ENCODE peak calls at places on chromosome 4, in seven cellular contexts. K is AG10803, N is lower lobe of right lung, Q is stomach, A is HCT116, F is foreskin fibroblast, U is upper lobe of right lung. S is an unnamed sample.

GRCh38 chr4:11589676-11590075 is 161.0 kb upstream of the HS3ST1 start:
- DNase-seq in K (no peak), N (no peak), Q (no peak), A (no peak), F (no peak), U (no peak), S (no peak)

GRCh38 chr4:40055873-40056721 is 553 bp upstream of the N4BP2 start:
- DNase-seq in K (peak; percentile 90), N (peak; percentile 84), Q (peak; percentile 72), A (no peak), F (peak; percentile 93), U (peak; percentile 86), S (peak; percentile 64)

GRCh38 chr4:4502694-4503311 is 39.0 kb downstream of the STX18 start:
- DNase-seq in K (peak; percentile 33), N (no peak), Q (no peak), A (no peak), F (no peak), U (no peak), S (no peak)

GRCh38 chr4:181308476-181309170 is 934.6 kb upstream of the TENM3 start:
- DNase-seq in K (no peak), N (no peak), Q (peak; percentile 26), A (no peak), F (no peak), U (no peak), S (no peak)

GRCh38 chr4:48939785-48940184 is 33.2 kb upstream of the OCIAD2 start:
- DNase-seq in K (peak; percentile 71), N (no peak), Q (no peak), A (no peak), F (peak; percentile 66), U (no peak), S (peak; percentile 50)

GRCh38 chr4:184475096-184475461 is 729 bp upstream of the IRF2 start:
- DNase-seq in K (peak; percentile 62), N (peak; percentile 64), Q (peak; percentile 57), A (no peak), F (peak; percentile 77), U (peak; percentile 83), S (no peak)

GRCh38 chr4:153060191-153060590 is 124.1 kb downstream of the FHDC1 start:
- DNase-seq in K (no peak), N (no peak), Q (no peak), A (no peak), F (no peak), U (no peak), S (no peak)

GRCh38 chr4:913280-913618 is 18.9 kb downstream of the GAK start:
- DNase-seq in K (no peak), N (no peak), Q (no peak), A (no peak), F (no peak), U (peak; percentile 39), S (no peak)

GRCh38 chr4:173498771-173499170 is 31.3 kb downstream of the HAND2 start:
- DNase-seq in K (peak; percentile 75), N (no peak), Q (no peak), A (no peak), F (peak; percentile 68), U (no peak), S (no peak)

GRCh38 chr4:7166981-7167700 is 25.2 kb upstream of the SORCS2 start:
- DNase-seq in K (no peak), N (no peak), Q (no peak), A (no peak), F (no peak), U (peak; percentile 51), S (no peak)

GRCh38 chr4:146051724-146052396 is 113.2 kb upstream of the ZNF827 start:
- DNase-seq in K (peak; percentile 75), N (no peak), Q (no peak), A (no peak), F (peak; percentile 54), U (no peak), S (peak; percentile 50)

GRCh38 chr4:152094851-152095700 is 334.3 kb upstream of the GATB start:
- DNase-seq in K (peak; percentile 54), N (no peak), Q (no peak), A (no peak), F (peak; percentile 58), U (no peak), S (peak; percentile 57)

GRCh38 chr4:72473434-72473900 is 95.6 kb downstream of the ADAMTS3 start:
- DNase-seq in K (no peak), N (no peak), Q (no peak), A (no peak), F (no peak), U (no peak), S (no peak)

GRCh38 chr4:182238355-182238931 is 4.8 kb upstream of the TENM3 start:
- DNase-seq in K (no peak), N (no peak), Q (no peak), A (no peak), F (no peak), U (no peak), S (no peak)

GRCh38 chr4:149997881-149998421 is 80.3 kb upstream of the DCLK2 start:
- DNase-seq in K (no peak), N (no peak), Q (no peak), A (peak; percentile 18), F (peak; percentile 55), U (no peak), S (no peak)

GRCh38 chr4:98626350-98626749 is 32.1 kb downstream of the TSPAN5 start:
- DNase-seq in K (peak; percentile 81), N (no peak), Q (no peak), A (peak; percentile 92), F (peak; percentile 90), U (no peak), S (peak; percentile 47)

GRCh38 chr4:81754169-81754568 is 282.5 kb upstream of the RASGEF1B start:
- DNase-seq in K (no peak), N (no peak), Q (no peak), A (no peak), F (no peak), U (no peak), S (no peak)

GRCh38 chr4:88445252-88445651 is 11.7 kb upstream of the HERC5 start:
- DNase-seq in K (no peak), N (no peak), Q (no peak), A (no peak), F (no peak), U (no peak), S (no peak)

GRCh38 chr4:1603413-1604135 is 80.5 kb downstream of the FAM53A start:
- DNase-seq in K (no peak), N (peak; percentile 36), Q (no peak), A (no peak), F (no peak), U (peak; percentile 55), S (no peak)

GRCh38 chr4:7513731-7514130 is 79.0 kb upstream of the PSAPL1 start:
- DNase-seq in K (peak; percentile 38), N (no peak), Q (no peak), A (no peak), F (peak; percentile 25), U (no peak), S (peak; percentile 27)

GRCh38 chr4:73661646-73662119 is 41.4 kb upstream of the RASSF6 start:
- DNase-seq in K (peak; percentile 97), N (no peak), Q (no peak), A (no peak), F (peak; percentile 97), U (no peak), S (peak; percentile 93)

GRCh38 chr4:122914938-122915337 is 7.5 kb downstream of the NUDT6 start:
- DNase-seq in K (peak; percentile 69), N (no peak), Q (no peak), A (no peak), F (peak; percentile 75), U (no peak), S (no peak)

GRCh38 chr4:122917731-122918130 is 4.7 kb downstream of the NUDT6 start:
- DNase-seq in K (no peak), N (no peak), Q (no peak), A (no peak), F (peak; percentile 51), U (no peak), S (no peak)

GRCh38 chr4:122911588-122911987 is 10.8 kb downstream of the NUDT6 start:
- DNase-seq in K (no peak), N (no peak), Q (no peak), A (no peak), F (no peak), U (no peak), S (no peak)

GRCh38 chr4:122912810-122913575 is 9.4 kb downstream of the NUDT6 start:
- DNase-seq in K (no peak), N (no peak), Q (no peak), A (no peak), F (peak; percentile 61), U (no peak), S (no peak)

DNA sequence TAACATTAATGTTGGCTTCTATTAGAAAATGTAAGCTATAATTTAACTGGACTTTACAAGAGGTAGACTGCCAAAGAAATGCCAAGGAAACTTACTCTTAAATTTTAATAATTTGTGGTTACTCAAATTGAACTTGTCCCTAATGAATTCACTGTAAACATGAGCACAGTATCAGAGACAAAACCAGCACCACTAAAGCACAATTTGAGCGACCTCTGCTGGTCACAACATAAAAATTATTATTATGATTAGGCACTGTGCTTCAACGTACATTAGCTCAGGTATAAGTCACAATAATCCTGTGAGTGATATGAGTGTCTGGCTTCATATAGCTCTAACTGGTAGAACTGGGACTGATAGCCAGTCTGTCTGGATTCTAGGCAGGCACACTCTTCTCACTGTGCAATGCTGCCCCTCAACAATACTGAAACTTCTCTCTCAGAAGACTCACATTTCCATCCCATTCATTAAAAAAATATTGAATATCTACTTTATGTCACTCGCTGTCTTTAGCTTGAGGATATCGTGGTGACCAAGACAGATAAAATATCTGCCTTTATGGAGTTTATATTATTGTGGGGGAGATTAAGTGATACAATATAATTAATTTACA is 8.0 kb downstream of the NUDT6 start:
- DNase-seq in K (no peak), N (no peak), Q (no peak), A (no peak), F (peak; percentile 63), U (no peak), S (no peak)
- TF ChIP-seq CTCF in K (peak; percentile 70), N (peak; percentile 39), Q (no peak), A (no peak), F (peak; percentile 46), U (peak; percentile 56), S (peak; percentile 33)

DNA sequence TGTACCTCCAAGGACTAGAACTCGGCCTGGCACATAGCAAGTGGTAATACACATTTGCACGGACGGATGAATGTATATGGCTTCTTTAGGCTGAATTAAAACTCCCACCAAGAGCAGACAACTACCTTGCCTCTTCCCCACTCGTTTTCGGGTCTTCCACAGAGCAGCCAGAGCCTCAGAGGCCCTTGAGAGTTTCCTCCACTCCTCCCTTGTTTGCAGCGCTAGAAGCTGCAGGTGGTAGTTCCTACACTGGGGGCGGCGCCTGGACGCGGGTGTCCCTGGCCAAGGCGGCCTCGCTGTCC is 10.2 kb upstream of the INTU start:
- DNase-seq in K (no peak), N (no peak), Q (no peak), A (no peak), F (no peak), U (no peak), S (no peak)
- H3K4me3 ChIP-seq in K (peak overlapping the region; percentile 64), N (peak overlapping the region; percentile 66), Q (peak overlapping the region; percentile 60), A (no peak overlapping the region), F (peak overlapping the region; percentile 61), U (peak overlapping the region; percentile 54), S (peak overlapping the region; percentile 82)

GRCh38 chr4:170988446-170988845 is 824.8 kb upstream of the GALNTL6 start:
- DNase-seq in K (no peak), N (no peak), Q (no peak), A (no peak), F (no peak), U (no peak), S (no peak)

GRCh38 chr4:170990989-170991589 is 822.1 kb upstream of the GALNTL6 start:
- DNase-seq in K (no peak), N (no peak), Q (no peak), A (peak; percentile 37), F (no peak), U (no peak), S (no peak)
- TF ChIP-seq CTCF in K (peak; percentile 6), N (peak; percentile 42), Q (no peak), A (peak; percentile 75), F (no peak), U (peak; percentile 40), S (no peak)

GRCh38 chr4:151013944-151014343 is 1.1 kb downstream of the LRBA start:
- DNase-seq in K (no peak), N (no peak), Q (no peak), A (no peak), F (no peak), U (no peak), S (no peak)
- H3K4me3 ChIP-seq in K (peak overlapping the region; percentile 97), N (peak overlapping the region; percentile 99), Q (peak overlapping the region; percentile 97), A (peak overlapping the region; percentile 80), F (peak overlapping the region; percentile 86), U (peak overlapping the region; percentile 100), S (peak overlapping the region; percentile 89)

S was measured in AG09309.